ENCODE peak calls at places on chromosome 12, in four cellular contexts. Z is ovary, P is body of pancreas, U is psoas muscle. G is an unnamed sample.

GRCh38 chr12:389138-390096 is at the start of gene KDM5A:
- DNase-seq in Z (peak), P (peak), U (peak), G (peak)

GRCh38 chr12:92827836-92828431 is 101.2 kb downstream of the EEA1 start:
- DNase-seq in Z (no peak), P (no peak), U (no peak), G (no peak)

GRCh38 chr12:125988545-125988944 is 923.3 kb downstream of the AACS start:
- DNase-seq in Z (no peak), P (no peak), U (no peak), G (no peak)

GRCh38 chr12:93851245-93851665 is 174.1 kb downstream of the CRADD start:
- DNase-seq in Z (no peak), P (no peak), U (no peak), G (no peak)

GRCh38 chr12:65655074-65655493 is 169.2 kb upstream of the HMGA2 start:
- DNase-seq in Z (no peak), P (no peak), U (no peak), G (no peak)

GRCh38 chr12:111024205-111024794 is 103.9 kb upstream of the MYL2 start:
- DNase-seq in Z (no peak), P (peak), U (peak), G (peak)

GRCh38 chr12:71710276-71711125 is 24.6 kb downstream of the TMEM19 start:
- DNase-seq in Z (no peak), P (no peak), U (no peak), G (no peak)

GRCh38 chr12:94151577-94151976 is 3.2 kb downstream of the PLXNC1 start:
- DNase-seq in Z (no peak), P (no peak), U (no peak), G (no peak)

GRCh38 chr12:109721276-109721675 is 7.7 kb downstream of the FAM222A start:
- DNase-seq in Z (no peak), P (peak), U (no peak), G (no peak)

GRCh38 chr12:120798696-120799095 is 73.1 kb downstream of the ACADS start:
- DNase-seq in Z (no peak), P (no peak), U (no peak), G (no peak)
- H3K27ac ChIP-seq in Z (no peak), P (no peak), U (no peak), G (no peak)

GRCh38 chr12:62520361-62520760 is 53.7 kb downstream of the MON2 start:
- DNase-seq in Z (no peak), P (no peak), U (no peak), G (no peak)

GRCh38 chr12:62522984-62523383 is 56.4 kb downstream of the MON2 start:
- DNase-seq in Z (no peak), P (no peak), U (no peak), G (no peak)

GRCh38 chr12:62530596-62530995 is 64.0 kb downstream of the MON2 start:
- DNase-seq in Z (no peak), P (no peak), U (no peak), G (no peak)

GRCh38 chr12:62523619-62524018 is 57.0 kb downstream of the MON2 start:
- DNase-seq in Z (no peak), P (no peak), U (no peak), G (no peak)

DNA sequence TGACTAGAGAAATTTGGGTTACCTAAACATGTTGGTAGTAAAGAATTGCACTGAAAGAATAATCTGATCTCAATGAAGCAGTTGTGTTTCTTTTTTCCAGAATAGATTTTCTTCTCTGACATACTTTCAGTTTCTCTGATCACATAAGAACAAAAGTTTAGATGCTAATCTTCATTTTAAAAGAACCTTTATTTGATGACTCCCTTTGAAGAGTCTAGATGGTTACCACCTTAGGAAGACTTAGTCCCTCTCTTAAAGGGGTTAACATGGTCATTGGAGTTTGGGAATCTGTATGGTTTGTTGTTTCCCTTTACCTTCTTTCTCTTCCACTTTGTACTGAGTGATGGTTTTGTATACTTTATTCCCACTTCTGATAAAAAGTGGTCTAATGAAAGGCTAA is 58.7 kb downstream of the MON2 start:
- DNase-seq in Z (no peak), P (no peak), U (no peak), G (no peak)
- H3K27ac ChIP-seq in Z (no peak), P (no peak), U (no peak), G (no peak)

GRCh38 chr12:24864796-24865125 is 84.1 kb downstream of the BCAT1 start:
- DNase-seq in Z (no peak), P (no peak), U (no peak), G (no peak)
- H3K27ac ChIP-seq in Z (no peak), P (no peak), U (no peak), G (no peak)

GRCh38 chr12:64082866-64083268 is 139.2 kb downstream of the KICS2 start:
- DNase-seq in Z (no peak), P (peak), U (no peak), G (no peak)

GRCh38 chr12:64077922-64078321 is 144.2 kb downstream of the KICS2 start:
- DNase-seq in Z (no peak), P (no peak), U (no peak), G (no peak)

GRCh38 chr12:64080319-64081008 is 141.6 kb downstream of the KICS2 start:
- DNase-seq in Z (no peak), P (peak), U (no peak), G (no peak)

GRCh38 chr12:64083285-64084210 is 138.5 kb downstream of the KICS2 start:
- DNase-seq in Z (peak), P (peak), U (peak), G (no peak)

GRCh38 chr12:64081020-64081419 is 141.1 kb downstream of the KICS2 start:
- DNase-seq in Z (no peak), P (no peak), U (no peak), G (no peak)
- H3K27ac ChIP-seq in Z (no peak), P (peak), U (no peak), G (no peak)

GRCh38 chr12:6230321-6231110 is 30.3 kb downstream of the CD9 start:
- DNase-seq in Z (no peak), P (peak), U (peak), G (peak)
- H3K27ac ChIP-seq in Z (peak), P (peak), U (peak), G (peak)

DNA sequence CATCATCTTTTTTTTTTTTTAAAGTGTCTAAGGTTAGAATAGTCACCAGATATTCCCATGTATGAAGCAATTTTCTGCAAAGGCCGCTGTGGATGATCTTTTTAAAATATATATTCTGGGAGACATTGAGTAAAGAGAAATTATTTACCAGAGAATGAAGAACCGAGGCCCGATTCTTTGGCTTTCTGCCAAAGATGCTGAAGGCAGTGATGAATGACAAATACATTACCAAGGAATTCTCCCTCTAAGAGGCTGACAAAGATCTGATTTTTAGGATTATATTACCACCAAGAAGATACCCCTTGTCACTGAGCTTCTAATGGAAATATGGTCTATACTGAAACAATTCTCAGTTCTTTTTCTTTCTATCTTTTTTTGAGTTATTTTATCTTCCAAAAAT is 336.8 kb downstream of the NAV3 start:
- DNase-seq in Z (no peak), P (no peak), U (no peak), G (no peak)
- H3K27ac ChIP-seq in Z (no peak), P (no peak), U (no peak), G (no peak)

GRCh38 chr12:132506328-132506727 is 16.4 kb downstream of the FBRSL1 start:
- DNase-seq in Z (no peak), P (peak), U (no peak), G (no peak)
- H3K27ac ChIP-seq in Z (peak), P (peak), U (peak), G (peak)

G was measured in CD8-positive, alpha-beta T cell.